ENCODE peak calls at places on chromosome 17, in nine cellular contexts. Z, N, Y, B, D, F, J, R and A are unnamed samples.

GRCh38 chr17:69573396-69573795 is 158.9 kb downstream of the MAP2K6 start:
- DNase-seq in Y (no peak), N (no peak), D (no peak), J (no peak), Z (no peak), R (no peak), F (no peak), B (no peak), A (no peak)

GRCh38 chr17:37239690-37240344 is 136.0 kb upstream of the C17orf78 start:
- DNase-seq in R (no peak), B (no peak), Z (no peak), F (no peak), D (no peak), J (peak; percentile 11), N (no peak), Y (no peak), A (no peak)

GRCh38 chr17:10171057-10171456 is 27.3 kb downstream of the GAS7 start:
- DNase-seq in J (no peak), Y (no peak), R (no peak), B (no peak), F (no peak), Z (peak; percentile 58), N (peak; percentile 63), D (no peak), A (no peak)

GRCh38 chr17:61122356-61122913 is 277.2 kb upstream of the TBX2 start:
- DNase-seq in Z (no peak), D (no peak), R (no peak), N (no peak), J (no peak), Y (no peak), B (no peak), F (no peak), A (no peak)

GRCh38 chr17:82281076-82281475 is 7.6 kb upstream of the CSNK1D start:
- DNase-seq in Z (no peak), B (no peak), R (no peak), N (no peak), D (no peak), Y (no peak), J (no peak), F (no peak), A (no peak)

GRCh38 chr17:73546770-73547345 is 97.4 kb downstream of the SDK2 start:
- DNase-seq in N (no peak), Y (no peak), D (no peak), Z (peak; percentile 60), F (peak; percentile 43), R (peak; percentile 4), J (no peak), B (peak; percentile 76), A (no peak)

GRCh38 chr17:61203765-61204164 is 195.9 kb upstream of the TBX2 start:
- DNase-seq in F (no peak), J (no peak), N (no peak), D (no peak), B (no peak), Y (no peak), R (no peak), Z (no peak), A (no peak)

GRCh38 chr17:72492494-72492893 is 371.7 kb downstream of the SOX9 start:
- DNase-seq in F (no peak), D (no peak), J (no peak), R (no peak), Z (no peak), Y (no peak), B (no peak), N (no peak), A (no peak)

GRCh38 chr17:74873874-74874614 is 1.2 kb upstream of the FDXR start:
- DNase-seq in D (no peak), Y (no peak), R (no peak), B (no peak), J (no peak), N (no peak), Z (no peak), F (no peak), A (no peak)

GRCh38 chr17:13642188-13642587 is 40.5 kb upstream of the HS3ST3A1 start:
- DNase-seq in R (no peak), N (no peak), F (no peak), J (no peak), Y (no peak), B (no peak), Z (no peak), D (no peak), A (no peak)

GRCh38 chr17:35314415-35315216 is 58.8 kb downstream of the SLFN11 start:
- DNase-seq in Y (no peak), Z (no peak), N (no peak), D (no peak), F (no peak), J (no peak), B (no peak), R (no peak), A (no peak)

GRCh38 chr17:31444026-31444425 is 52.6 kb downstream of the RAB11FIP4 start:
- DNase-seq in D (no peak), N (no peak), R (no peak), F (no peak), J (no peak), Y (no peak), B (no peak), Z (no peak), A (no peak)

GRCh38 chr17:31448467-31449077 is 57.1 kb downstream of the RAB11FIP4 start:
- DNase-seq in N (no peak), F (no peak), Y (no peak), Z (no peak), D (peak; percentile 32), R (no peak), B (no peak), J (peak; percentile 19), A (no peak)

GRCh38 chr17:31449746-31450145 is 58.3 kb downstream of the RAB11FIP4 start:
- DNase-seq in N (no peak), F (no peak), R (no peak), J (no peak), Y (no peak), D (no peak), B (no peak), Z (no peak), A (no peak)

GRCh38 chr17:31443386-31443785 is 51.9 kb downstream of the RAB11FIP4 start:
- DNase-seq in Y (no peak), Z (no peak), R (no peak), D (no peak), B (no peak), J (no peak), F (no peak), N (no peak), A (no peak)

DNA sequence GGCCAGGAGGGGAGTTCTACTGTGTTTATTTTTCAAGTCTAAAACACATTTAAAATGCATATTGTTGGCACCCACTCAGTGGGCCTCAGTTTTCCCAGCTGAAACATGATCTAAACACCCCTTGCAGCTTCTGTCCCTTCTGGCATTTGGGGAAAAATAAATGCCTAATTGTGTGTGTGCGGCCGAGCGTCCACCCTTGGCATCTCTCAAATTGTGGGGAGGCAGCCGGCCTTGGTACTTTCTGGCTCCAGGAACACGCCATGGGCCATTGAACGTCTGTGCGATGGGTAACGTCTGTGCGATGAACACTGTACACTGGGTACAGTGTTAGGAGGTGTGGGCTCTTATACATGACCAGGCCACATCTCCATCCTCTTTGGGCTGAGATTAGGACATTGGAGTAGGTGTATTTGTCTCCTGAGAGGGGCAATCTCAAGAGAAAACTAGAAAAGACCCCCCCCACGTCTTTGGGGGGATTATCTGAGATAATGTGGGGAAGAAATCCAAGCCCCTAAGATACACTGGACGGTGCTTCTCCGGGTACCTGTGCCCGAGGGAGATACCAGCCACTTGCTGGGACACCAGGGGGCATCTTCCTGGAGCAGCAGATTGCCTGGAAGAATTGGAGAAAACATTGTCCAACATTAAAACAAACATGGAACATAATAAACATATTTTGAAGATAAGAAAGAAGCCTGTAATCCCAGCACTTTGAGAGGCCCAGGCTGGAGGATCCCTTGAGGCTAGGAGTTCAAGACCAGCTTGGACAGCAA is 54.9 kb downstream of the RAB11FIP4 start:
- DNase-seq in F (no peak), Y (no peak), N (no peak), J (no peak), R (no peak), B (no peak), Z (no peak), D (no peak), A (no peak)
- TF ChIP-seq CTCF in F (no peak), Y (no peak), N (no peak), J (peak; percentile 27), R (no peak), B (peak; percentile 22), Z (no peak), D (peak; percentile 22), A (no peak)

DNA sequence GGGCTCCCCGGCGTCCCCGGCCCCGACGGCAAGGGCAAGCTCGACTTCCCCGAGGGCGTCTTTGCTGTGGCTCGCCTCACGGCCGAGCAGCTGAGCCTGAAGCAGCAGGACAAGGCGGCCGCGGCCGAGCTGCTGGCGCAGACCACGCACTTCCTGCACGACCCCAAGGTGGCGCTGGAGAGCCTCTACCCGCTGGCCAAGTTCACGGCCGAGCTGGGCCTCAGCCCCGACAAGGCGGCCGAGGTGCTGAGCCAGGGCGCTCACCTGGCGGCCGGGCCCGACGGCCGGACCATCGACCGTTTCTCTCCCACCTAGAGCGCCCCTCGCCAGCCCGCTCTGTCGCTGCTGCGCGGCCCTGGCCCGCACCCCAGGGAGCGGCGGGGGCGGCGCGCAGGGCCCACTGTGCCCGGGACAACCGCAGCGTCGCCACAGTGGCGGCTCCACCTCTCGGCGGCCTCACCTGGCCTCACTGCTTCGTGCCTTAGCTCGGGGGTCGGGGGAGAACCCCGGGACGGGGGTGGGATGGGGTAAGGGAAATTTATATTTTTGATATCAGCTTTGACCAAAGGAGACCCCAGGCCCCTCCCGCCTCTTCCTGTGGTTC is 3.7 kb downstream of the HIC1 start:
- DNase-seq in R (peak; percentile 47), N (peak; percentile 78), F (peak; percentile 74), Z (peak; percentile 57), B (no peak), Y (peak; percentile 80), D (no peak), J (no peak), A (peak; percentile 70)
- TF ChIP-seq CTCF in R (peak; percentile 65), N (peak; percentile 49), F (peak; percentile 49), Z (peak; percentile 45), B (peak; percentile 46), Y (peak; percentile 86), D (peak; percentile 70), J (peak; percentile 64), A (peak; percentile 80)

GRCh38 chr17:44832821-44833220 is 2.7 kb upstream of the GJC1 start:
- DNase-seq in R (no peak), Y (no peak), B (no peak), Z (no peak), N (no peak), J (no peak), F (no peak), D (no peak), A (no peak)
- TF ChIP-seq CTCF in R (no peak), Y (no peak), B (no peak), Z (no peak), N (no peak), J (peak; percentile 10), F (no peak), D (peak; percentile 35), A (no peak)

DNA sequence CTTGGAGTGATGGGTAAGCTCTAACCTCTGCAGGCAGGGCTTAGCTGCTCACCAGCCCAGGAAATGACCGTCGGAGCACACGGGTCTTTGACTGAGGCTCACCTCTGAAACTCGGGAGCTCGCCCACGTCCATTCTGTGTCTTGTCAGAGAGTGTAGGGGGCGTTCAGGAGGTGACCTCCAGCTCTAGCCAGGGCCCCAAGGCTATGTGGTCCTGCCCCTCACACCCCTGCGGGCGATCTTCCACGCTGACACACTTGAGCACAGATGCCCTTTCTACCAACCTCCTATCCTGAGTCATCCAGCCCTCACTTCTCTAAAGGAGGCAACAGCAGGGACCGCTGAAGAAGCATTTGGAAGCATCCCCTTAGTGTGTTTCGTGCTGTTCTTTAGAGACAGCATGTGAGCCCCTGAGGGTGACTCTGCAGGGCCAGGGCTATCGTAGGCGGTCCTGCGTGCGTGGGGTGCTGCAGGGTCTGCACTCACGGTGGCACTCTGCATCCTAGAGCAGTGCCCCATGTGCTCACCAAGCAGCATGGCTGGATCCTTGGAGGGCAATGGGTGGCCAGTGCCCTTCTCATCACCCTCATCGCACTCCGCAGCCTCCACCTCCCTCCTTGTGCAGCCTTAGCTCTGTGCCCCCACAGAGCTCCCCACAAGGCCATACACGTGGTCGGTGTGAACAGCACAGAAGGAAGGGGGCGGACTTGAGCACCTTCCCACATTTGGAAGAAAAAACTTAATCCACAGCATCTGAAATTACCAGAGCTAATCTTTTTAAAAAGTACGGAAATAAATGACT is 33.8 kb downstream of the SLC47A1 start:
- DNase-seq in B (no peak), F (no peak), R (no peak), D (no peak), J (no peak), Z (no peak), N (no peak), Y (no peak), A (no peak)
- TF ChIP-seq CTCF in B (no peak), F (no peak), R (no peak), D (no peak), J (no peak), Z (no peak), N (no peak), Y (no peak), A (no peak)